ENCODE peak calls at places on chromosomes 3 and 15, in nine cellular contexts. U, J, I, C, Z, R, Q, W and F are unnamed samples.

GRCh38 chr3:119570229-119570628 is 9.1 kb upstream of the ADPRH start:
- DNase-seq in C (no peak), Z (no peak), W (no peak), U (no peak), Q (no peak), I (no peak), J (no peak), R (no peak), F (no peak)

GRCh38 chr15:62979252-62979651 is 63.3 kb upstream of the TPM1 start:
- DNase-seq in C (no peak), W (no peak), U (no peak), Z (no peak), R (peak), Q (no peak), J (no peak), I (no peak), F (no peak)

GRCh38 chr3:193943200-193943599 is 192.7 kb upstream of the HES1 start:
- DNase-seq in Z (no peak), J (no peak), Q (no peak), W (no peak), R (no peak), U (no peak), I (no peak), C (no peak), F (no peak)

GRCh38 chr3:142888099-142888483 is 792 bp downstream of the PCOLCE2 start:
- DNase-seq in C (no peak), Q (peak), R (peak), J (peak), Z (no peak), W (no peak), I (peak), U (no peak), F (peak)

GRCh38 chr3:186264608-186265400 is 97.2 kb downstream of the DGKG start:
- DNase-seq in W (no peak), J (no peak), Z (no peak), U (no peak), R (no peak), Q (no peak), I (no peak), C (no peak), F (no peak)

GRCh38 chr3:152113992-152114651 is 154.6 kb upstream of the MBNL1 start:
- DNase-seq in R (peak), C (no peak), J (no peak), Z (no peak), W (no peak), U (no peak), Q (no peak), I (no peak), F (no peak)

GRCh38 chr15:95843241-95843851 is 487.2 kb upstream of the NR2F2 start:
- DNase-seq in C (no peak), R (no peak), W (no peak), Q (no peak), Z (no peak), I (no peak), U (no peak), J (no peak), F (no peak)

GRCh38 chr15:31025996-31026395 is 34.6 kb upstream of the MTMR10 start:
- DNase-seq in Z (no peak), Q (no peak), U (no peak), I (no peak), J (no peak), C (no peak), W (no peak), R (no peak), F (no peak)

GRCh38 chr3:47112997-47113396 is 50.9 kb downstream of the SETD2 start:
- DNase-seq in I (no peak), C (no peak), W (no peak), Q (no peak), R (no peak), U (no peak), J (no peak), Z (no peak), F (no peak)